ENCODE peak calls at places on chromosomes 4 and X, in five cellular contexts. One of them, this sample, is unnamed.

GRCh38 chr4:133130171-133130570 is 18.9 kb upstream of the PCDH10 start:
- DNase-seq in left ventricle myocardium inferior: no peak
- DNase-seq in A549: no peak
- DNase-seq in astrocyte of the spinal cord: peak
- DNase-seq in mucosa of descending colon: no peak
- DNase-seq in this sample: no peak

GRCh38 chr4:81571105-81571504 is 99.4 kb upstream of the RASGEF1B start:
- DNase-seq in A549: no peak
- DNase-seq in mucosa of descending colon: no peak
- DNase-seq in left ventricle myocardium inferior: no peak
- DNase-seq in astrocyte of the spinal cord: no peak
- DNase-seq in this sample: no peak

GRCh38 chr4:17085416-17085815 is 187.0 kb upstream of the LDB2 start:
- DNase-seq in mucosa of descending colon: no peak
- DNase-seq in left ventricle myocardium inferior: no peak
- DNase-seq in astrocyte of the spinal cord: no peak
- DNase-seq in A549: no peak
- DNase-seq in this sample: no peak

GRCh38 chrX:40877869-40878268 is 142.5 kb upstream of the MED14 start:
- DNase-seq in A549: no peak
- DNase-seq in astrocyte of the spinal cord: peak
- DNase-seq in left ventricle myocardium inferior: no peak
- DNase-seq in mucosa of descending colon: peak
- DNase-seq in this sample: no peak

GRCh38 chrX:135453381-135453780 is 31.6 kb downstream of the SMIM10L2A start:
- DNase-seq in A549: no peak
- DNase-seq in mucosa of descending colon: no peak
- DNase-seq in left ventricle myocardium inferior: no peak
- DNase-seq in astrocyte of the spinal cord: no peak
- DNase-seq in this sample: no peak

GRCh38 chrX:136065044-136065671 is 79.9 kb downstream of the SLC9A6 start:
- DNase-seq in astrocyte of the spinal cord: peak
- DNase-seq in left ventricle myocardium inferior: peak
- DNase-seq in mucosa of descending colon: peak
- DNase-seq in A549: no peak
- DNase-seq in this sample: no peak

GRCh38 chr4:78069309-78069708 is 12.2 kb downstream of the FRAS1 start:
- DNase-seq in left ventricle myocardium inferior: no peak
- DNase-seq in mucosa of descending colon: no peak
- DNase-seq in A549: no peak
- DNase-seq in astrocyte of the spinal cord: no peak
- DNase-seq in this sample: no peak

GRCh38 chr4:41346306-41347061 is 89.8 kb downstream of the UCHL1 start:
- DNase-seq in A549: no peak
- DNase-seq in left ventricle myocardium inferior: no peak
- DNase-seq in mucosa of descending colon: no peak
- DNase-seq in astrocyte of the spinal cord: no peak
- DNase-seq in this sample: no peak

GRCh38 chr4:7289619-7290018 is 97.3 kb downstream of the SORCS2 start:
- DNase-seq in A549: no peak
- DNase-seq in mucosa of descending colon: no peak
- DNase-seq in astrocyte of the spinal cord: no peak
- DNase-seq in left ventricle myocardium inferior: no peak
- DNase-seq in this sample: no peak

GRCh38 chrX:50067435-50068292 is 133.1 kb downstream of the AKAP4 start:
- DNase-seq in mucosa of descending colon: peak
- DNase-seq in A549: peak
- DNase-seq in left ventricle myocardium inferior: no peak
- DNase-seq in astrocyte of the spinal cord: peak
- DNase-seq in this sample: no peak

GRCh38 chr4:133390198-133390855 is 241.2 kb downstream of the PCDH10 start:
- DNase-seq in A549: no peak
- DNase-seq in mucosa of descending colon: no peak
- DNase-seq in left ventricle myocardium inferior: no peak
- DNase-seq in astrocyte of the spinal cord: no peak
- DNase-seq in this sample: no peak

GRCh38 chrX:70025464-70025863 is 24.3 kb downstream of the AWAT2 start:
- DNase-seq in left ventricle myocardium inferior: no peak
- DNase-seq in astrocyte of the spinal cord: peak
- DNase-seq in mucosa of descending colon: no peak
- DNase-seq in A549: no peak
- DNase-seq in this sample: no peak

GRCh38 chr4:101200561-101200960 is 146.8 kb downstream of the PPP3CA start:
- DNase-seq in mucosa of descending colon: no peak
- DNase-seq in left ventricle myocardium inferior: no peak
- DNase-seq in A549: peak
- DNase-seq in astrocyte of the spinal cord: peak
- DNase-seq in this sample: no peak

GRCh38 chrX:2829469-2830246 is 928 bp downstream of the GYG2 start:
- DNase-seq in A549: no peak
- DNase-seq in mucosa of descending colon: no peak
- DNase-seq in astrocyte of the spinal cord: no peak
- DNase-seq in left ventricle myocardium inferior: no peak
- DNase-seq in this sample: no peak

GRCh38 chrX:84721416-84721815 is 219.2 kb upstream of the HDX start:
- DNase-seq in left ventricle myocardium inferior: no peak
- DNase-seq in mucosa of descending colon: no peak
- DNase-seq in A549: no peak
- DNase-seq in astrocyte of the spinal cord: no peak
- DNase-seq in this sample: no peak

GRCh38 chr4:73069338-73070071 is at the start of gene COX18:
- DNase-seq in A549: peak
- DNase-seq in astrocyte of the spinal cord: peak
- DNase-seq in left ventricle myocardium inferior: peak
- DNase-seq in mucosa of descending colon: peak
- DNase-seq in this sample: peak
- TF ChIP-seq CTCF in A549: no peak
- TF ChIP-seq CTCF in astrocyte of the spinal cord: no peak
- TF ChIP-seq CTCF in left ventricle myocardium inferior: no peak
- TF ChIP-seq CTCF in mucosa of descending colon: peak
- TF ChIP-seq CTCF in this sample: no peak

GRCh38 chr4:43778187-43778915 is 670.3 kb downstream of the KCTD8 start:
- DNase-seq in A549: no peak
- DNase-seq in astrocyte of the spinal cord: no peak
- DNase-seq in mucosa of descending colon: no peak
- DNase-seq in left ventricle myocardium inferior: no peak
- DNase-seq in this sample: no peak

GRCh38 chr4:43781125-43781524 is 667.5 kb downstream of the KCTD8 start:
- DNase-seq in astrocyte of the spinal cord: no peak
- DNase-seq in A549: no peak
- DNase-seq in mucosa of descending colon: no peak
- DNase-seq in left ventricle myocardium inferior: no peak
- DNase-seq in this sample: no peak

DNA sequence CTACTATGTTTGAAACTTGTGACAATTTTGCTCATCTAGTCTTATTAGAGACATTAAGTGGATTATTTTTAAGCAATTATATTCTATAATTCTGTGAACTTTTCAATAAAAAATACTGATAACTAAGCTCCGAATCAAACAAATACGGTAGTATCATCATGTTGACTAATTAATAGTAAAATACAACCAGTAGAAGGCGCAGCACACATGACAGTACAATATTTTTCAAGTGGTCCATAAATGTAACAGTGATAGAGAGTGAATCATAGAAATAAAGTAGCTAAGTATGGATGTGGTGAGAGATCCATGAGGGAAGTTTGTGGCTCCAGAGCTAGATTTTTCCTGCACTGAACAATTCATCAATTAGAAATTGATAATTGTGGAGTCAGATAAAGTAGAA is 666.2 kb downstream of the KCTD8 start:
- DNase-seq in astrocyte of the spinal cord: no peak
- DNase-seq in left ventricle myocardium inferior: no peak
- DNase-seq in mucosa of descending colon: no peak
- DNase-seq in A549: no peak
- DNase-seq in this sample: no peak
- TF ChIP-seq CTCF in astrocyte of the spinal cord: no peak
- TF ChIP-seq CTCF in left ventricle myocardium inferior: no peak
- TF ChIP-seq CTCF in mucosa of descending colon: no peak
- TF ChIP-seq CTCF in A549: no peak
- TF ChIP-seq CTCF in this sample: peak

GRCh38 chr4:3572363-3572762 is 40.1 kb upstream of the LRPAP1 start:
- DNase-seq in A549: no peak
- DNase-seq in astrocyte of the spinal cord: no peak
- DNase-seq in left ventricle myocardium inferior: no peak
- DNase-seq in mucosa of descending colon: no peak
- DNase-seq in this sample: no peak
- TF ChIP-seq CTCF in A549: no peak
- TF ChIP-seq CTCF in astrocyte of the spinal cord: no peak
- TF ChIP-seq CTCF in left ventricle myocardium inferior: no peak
- TF ChIP-seq CTCF in mucosa of descending colon: no peak
- TF ChIP-seq CTCF in this sample: no peak

GRCh38 chr4:111941957-111942356 is 203.3 kb upstream of the FAM241A start:
- DNase-seq in astrocyte of the spinal cord: no peak
- DNase-seq in A549: no peak
- DNase-seq in left ventricle myocardium inferior: no peak
- DNase-seq in mucosa of descending colon: no peak
- DNase-seq in this sample: no peak

GRCh38 chr4:111945014-111945413 is 200.2 kb upstream of the FAM241A start:
- DNase-seq in astrocyte of the spinal cord: peak
- DNase-seq in mucosa of descending colon: no peak
- DNase-seq in A549: no peak
- DNase-seq in left ventricle myocardium inferior: no peak
- DNase-seq in this sample: no peak

GRCh38 chr4:111946789-111947188 is 198.5 kb upstream of the FAM241A start:
- DNase-seq in left ventricle myocardium inferior: no peak
- DNase-seq in mucosa of descending colon: no peak
- DNase-seq in A549: no peak
- DNase-seq in astrocyte of the spinal cord: no peak
- DNase-seq in this sample: no peak

DNA sequence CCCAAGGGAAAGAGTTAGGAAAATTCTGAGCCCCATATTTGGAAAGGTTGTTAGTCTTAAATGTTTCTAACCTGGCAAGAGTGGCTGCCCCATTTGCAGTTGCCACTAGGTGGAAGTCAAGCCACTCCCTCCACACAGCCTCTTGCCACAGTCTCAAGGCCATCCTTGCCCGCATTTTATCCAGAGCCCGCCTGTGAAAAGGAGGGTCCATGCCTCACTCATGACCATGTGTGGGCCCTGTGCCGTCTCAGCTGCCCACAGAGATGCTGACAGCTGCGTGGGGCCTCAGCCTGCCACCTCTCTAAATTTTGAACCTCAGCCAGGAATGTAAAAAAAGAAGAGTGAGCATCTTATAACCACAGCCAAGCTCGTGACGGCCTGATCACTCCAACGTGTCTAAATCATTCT is 201.5 kb upstream of the FAM241A start:
- DNase-seq in mucosa of descending colon: peak
- DNase-seq in left ventricle myocardium inferior: no peak
- DNase-seq in A549: peak
- DNase-seq in astrocyte of the spinal cord: peak
- DNase-seq in this sample: peak
- TF ChIP-seq CTCF in mucosa of descending colon: peak
- TF ChIP-seq CTCF in left ventricle myocardium inferior: peak
- TF ChIP-seq CTCF in A549: peak
- TF ChIP-seq CTCF in astrocyte of the spinal cord: peak
- TF ChIP-seq CTCF in this sample: peak

DNA sequence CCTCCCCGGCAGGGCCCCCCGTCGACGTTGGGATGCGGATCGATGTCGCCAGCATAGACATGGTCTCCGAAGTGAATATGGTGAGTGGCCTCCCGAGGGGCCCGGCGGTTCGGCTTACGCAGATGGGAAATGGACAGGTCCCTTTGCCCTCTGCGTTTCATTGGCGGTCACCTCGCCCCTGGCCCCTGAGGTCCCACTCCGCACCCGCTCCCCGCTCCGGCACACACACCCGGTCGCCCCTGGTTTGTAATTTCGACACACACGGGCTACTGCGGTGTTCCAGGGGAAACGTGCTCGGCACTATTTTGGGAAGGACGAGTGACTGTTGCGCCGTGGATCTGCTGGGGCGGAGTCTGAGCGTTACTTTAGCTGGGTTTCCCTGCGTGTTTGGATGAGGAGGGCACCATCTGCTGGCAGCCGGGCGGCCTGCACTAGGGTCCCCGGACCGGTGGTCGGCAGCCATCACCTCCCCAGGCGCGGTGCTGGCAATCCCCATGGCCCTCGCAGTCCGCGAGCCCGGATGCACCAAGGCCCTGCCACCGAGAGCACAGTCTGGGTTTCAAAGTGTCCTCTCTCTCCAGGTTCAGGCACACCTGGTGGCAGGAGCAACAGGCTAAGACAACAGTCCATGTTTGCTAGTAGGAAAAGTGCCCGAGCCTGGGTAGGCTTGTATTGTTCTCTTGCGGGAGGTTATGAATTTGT is 1.2 kb downstream of the GABRB1 start:
- DNase-seq in mucosa of descending colon: peak
- DNase-seq in astrocyte of the spinal cord: peak
- DNase-seq in A549: peak
- DNase-seq in left ventricle myocardium inferior: peak
- DNase-seq in this sample: peak
- TF ChIP-seq CTCF in mucosa of descending colon: peak
- TF ChIP-seq CTCF in astrocyte of the spinal cord: peak
- TF ChIP-seq CTCF in A549: peak
- TF ChIP-seq CTCF in left ventricle myocardium inferior: peak
- TF ChIP-seq CTCF in this sample: peak

GRCh38 chr4:76904646-76905190 is 6.8 kb upstream of the SOWAHB start:
- DNase-seq in astrocyte of the spinal cord: no peak
- DNase-seq in A549: no peak
- DNase-seq in left ventricle myocardium inferior: no peak
- DNase-seq in mucosa of descending colon: no peak
- DNase-seq in this sample: no peak
- TF ChIP-seq CTCF in astrocyte of the spinal cord: no peak
- TF ChIP-seq CTCF in A549: no peak
- TF ChIP-seq CTCF in left ventricle myocardium inferior: no peak
- TF ChIP-seq CTCF in mucosa of descending colon: no peak
- TF ChIP-seq CTCF in this sample: no peak

DNA sequence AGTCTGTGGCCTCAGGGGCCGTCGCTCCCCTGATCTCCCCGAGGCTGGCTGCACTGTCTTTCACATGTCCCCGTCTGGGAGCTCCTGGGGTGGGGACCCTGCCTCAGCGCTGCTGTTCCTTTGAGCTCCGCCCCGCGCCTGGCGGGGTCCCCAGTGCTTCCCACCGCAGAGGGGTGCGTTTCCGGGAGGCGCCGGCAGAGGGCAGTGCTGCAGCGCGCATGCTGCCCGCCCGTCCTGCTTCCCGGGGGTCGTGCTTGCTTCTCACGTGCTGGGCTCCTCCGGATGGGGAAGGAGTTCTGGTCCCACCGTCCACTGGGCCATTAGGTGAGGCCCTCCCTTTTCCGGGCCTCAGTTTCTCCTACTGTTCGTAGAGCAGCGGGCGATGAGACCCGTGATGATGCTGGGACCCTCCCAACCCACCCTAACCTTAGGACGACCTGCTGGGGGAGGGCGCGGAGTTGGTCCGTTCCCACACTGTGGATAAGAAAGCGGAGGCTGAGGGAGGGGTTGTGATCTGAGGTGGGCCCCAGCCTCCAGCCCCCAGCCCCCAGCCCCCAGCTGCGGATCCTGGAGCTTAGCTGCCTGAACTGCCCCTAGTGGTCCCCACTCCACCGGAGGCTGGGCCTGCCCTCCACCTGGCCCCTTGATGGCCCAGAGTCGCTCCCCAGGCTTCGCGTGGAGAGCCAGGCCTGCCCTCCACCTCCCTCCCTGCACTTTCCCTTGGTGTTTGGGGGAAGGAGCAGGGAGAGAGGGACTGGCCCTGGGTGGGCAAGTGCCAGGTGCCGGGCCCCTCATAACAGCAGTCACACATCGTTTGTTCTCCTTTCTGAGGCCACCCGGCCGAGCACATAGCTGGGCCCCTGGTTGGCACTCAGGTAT is 15.3 kb downstream of the CPZ start:
- DNase-seq in A549: peak
- DNase-seq in left ventricle myocardium inferior: no peak
- DNase-seq in mucosa of descending colon: peak
- DNase-seq in astrocyte of the spinal cord: no peak
- DNase-seq in this sample: peak
- TF ChIP-seq CTCF in A549: peak
- TF ChIP-seq CTCF in left ventricle myocardium inferior: peak
- TF ChIP-seq CTCF in mucosa of descending colon: peak
- TF ChIP-seq CTCF in astrocyte of the spinal cord: peak
- TF ChIP-seq CTCF in this sample: peak